ENCODE peak calls at places on chromosomes 4 and X, in eight cellular contexts. D is endodermal cell; P is WERI-Rb-1; J is HFF-Myc; C is CD4-positive, alpha-beta T cell; Q is astrocyte of the spinal cord; R is lung; F is Calu3. K is an unnamed sample.

GRCh38 chr4:72468904-72469502 is 100.0 kb downstream of the ADAMTS3 start:
- DNase-seq in D (no peak), P (no peak), R (no peak), Q (peak), F (no peak), J (no peak), C (no peak), K (peak)

GRCh38 chr4:135408109-135408508 is 1206.5 kb upstream of the PABPC4L start:
- DNase-seq in C (no peak), D (no peak), P (no peak), J (no peak), F (no peak), Q (no peak), R (no peak), K (no peak)

GRCh38 chr4:143230683-143231082 is 46.0 kb downstream of the USP38 start:
- DNase-seq in C (no peak), D (no peak), F (no peak), P (no peak), Q (no peak), R (no peak), J (no peak), K (no peak)

GRCh38 chr4:79823148-79823763 is 249.8 kb downstream of the ANTXR2 start:
- DNase-seq in C (no peak), J (no peak), D (no peak), Q (peak), P (no peak), F (no peak), R (no peak), K (peak)

GRCh38 chr4:75655562-75655961 is 17.6 kb downstream of the G3BP2 start:
- DNase-seq in F (no peak), Q (no peak), J (no peak), C (no peak), P (no peak), R (no peak), D (no peak), K (no peak)

GRCh38 chr4:127959794-127960193 is 5.2 kb downstream of the MFSD8 start:
- DNase-seq in Q (no peak), R (no peak), F (no peak), D (no peak), J (no peak), C (no peak), P (no peak), K (no peak)

GRCh38 chr4:1115528-1116293 is 2.3 kb upstream of the RNF212 start:
- DNase-seq in F (no peak), R (no peak), P (no peak), D (no peak), C (no peak), Q (no peak), J (no peak), K (peak)

GRCh38 chr4:73777612-73778011 is 37.2 kb downstream of the CXCL8 start:
- DNase-seq in J (no peak), R (no peak), C (no peak), D (no peak), P (no peak), Q (peak), F (no peak), K (peak)

GRCh38 chrX:132218100-132218807 is 993 bp downstream of the RAP2C start:
- DNase-seq in D (peak), R (peak), F (peak), C (peak), P (peak), Q (peak), J (peak), K (peak)

GRCh38 chrX:44012484-44013096 is 39.4 kb upstream of the NDP start:
- DNase-seq in D (no peak), F (peak), J (no peak), R (peak), Q (peak), P (no peak), C (peak), K (peak)

GRCh38 chr4:11722218-11722617 is 293.5 kb upstream of the HS3ST1 start:
- DNase-seq in J (no peak), Q (no peak), D (no peak), R (no peak), C (no peak), F (no peak), P (no peak), K (no peak)

GRCh38 chr4:103032575-103032974 is 13.1 kb upstream of the SLC9B1 start:
- DNase-seq in F (peak), P (peak), D (peak), R (no peak), Q (peak), C (no peak), J (no peak), K (peak)

GRCh38 chr4:85407546-85407945 is 67.4 kb upstream of the ARHGAP24 start:
- DNase-seq in F (no peak), Q (peak), P (no peak), D (no peak), J (no peak), C (no peak), R (no peak), K (no peak)

GRCh38 chrX:46549914-46550313 is 4.7 kb upstream of the ZNF674 start:
- DNase-seq in P (no peak), R (no peak), J (no peak), D (no peak), Q (no peak), F (no peak), C (no peak), K (no peak)

GRCh38 chr4:115228851-115229250 is 115.4 kb upstream of the NDST4 start:
- DNase-seq in C (no peak), R (no peak), D (no peak), P (no peak), J (no peak), Q (no peak), F (no peak), K (no peak)

GRCh38 chr4:22884157-22884556 is 191.4 kb downstream of the GBA3 start:
- DNase-seq in Q (no peak), P (no peak), J (no peak), D (no peak), F (no peak), R (no peak), C (no peak), K (no peak)

GRCh38 chr4:123661080-123661737 is 264.6 kb downstream of the SPRY1 start:
- DNase-seq in D (no peak), J (no peak), P (no peak), C (no peak), F (no peak), R (no peak), Q (peak), K (peak)

GRCh38 chr4:107050525-107051135 is 14.5 kb upstream of the DKK2 start:
- DNase-seq in P (no peak), F (no peak), C (no peak), D (no peak), J (no peak), R (no peak), Q (no peak), K (peak)

GRCh38 chr4:153483432-153484418 is 17.6 kb downstream of the TMEM131L start:
- DNase-seq in Q (no peak), P (no peak), C (no peak), D (no peak), F (no peak), R (no peak), J (no peak), K (no peak)

GRCh38 chrX:48540015-48540350 is 469 bp downstream of the TBC1D25 start:
- DNase-seq in F (peak), C (peak), D (no peak), J (no peak), P (no peak), R (no peak), Q (peak), K (peak)

GRCh38 chrX:10158279-10158939 is 1.6 kb downstream of the CLCN4 start:
- DNase-seq in J (no peak), D (peak), R (no peak), P (peak), Q (no peak), C (no peak), F (peak), K (peak)

GRCh38 chr4:32884198-32884597 is 2164.0 kb downstream of the PCDH7 start:
- DNase-seq in Q (peak), F (no peak), R (no peak), J (no peak), D (no peak), P (no peak), C (no peak), K (peak)

GRCh38 chrX:41580423-41581064 is 108.2 kb upstream of the GPR34 start:
- DNase-seq in P (no peak), J (no peak), R (no peak), D (no peak), Q (no peak), C (no peak), F (no peak), K (no peak)

GRCh38 chr4:140626982-140627381 is 58.2 kb upstream of the UCP1 start:
- DNase-seq in R (no peak), J (no peak), D (no peak), C (no peak), F (no peak), Q (no peak), P (no peak), K (peak)
- TF ChIP-seq CTCF in R (no peak), J (no peak), D (no peak), C (no peak), F (no peak), Q (peak), P (no peak), K (no peak)

DNA sequence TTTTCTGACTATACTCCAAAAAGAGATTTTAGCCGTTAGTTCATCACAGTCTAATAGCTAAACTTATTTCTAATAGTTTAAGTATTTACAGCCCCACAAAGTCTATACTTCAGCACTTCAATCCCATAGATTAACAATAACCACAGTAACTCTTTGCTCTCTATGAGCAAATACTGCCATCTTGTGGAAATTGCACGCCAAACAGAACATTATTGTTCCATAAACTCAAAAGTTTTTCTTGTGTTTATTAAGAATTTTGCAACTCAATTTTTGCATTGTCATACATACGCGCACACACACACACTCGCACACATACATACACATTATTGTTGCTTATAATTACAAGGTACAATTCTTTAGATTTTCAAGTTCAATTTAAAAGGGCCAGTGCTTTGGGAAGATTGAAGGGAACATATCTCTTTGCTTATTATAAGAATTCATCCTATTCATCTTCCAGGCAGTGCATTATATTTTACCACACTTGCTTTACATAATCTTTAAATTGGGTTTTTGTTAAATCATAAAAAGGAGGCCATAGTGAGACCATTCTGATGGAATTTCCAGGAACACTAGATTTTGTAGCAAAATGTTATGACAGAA is 63.8 kb upstream of the ATOH1 start:
- DNase-seq in D (no peak), C (no peak), R (no peak), P (peak), J (peak), Q (peak), F (peak), K (peak)
- TF ChIP-seq CTCF in D (peak), C (no peak), R (peak), P (peak), J (peak), Q (peak), F (no peak), K (peak)

DNA sequence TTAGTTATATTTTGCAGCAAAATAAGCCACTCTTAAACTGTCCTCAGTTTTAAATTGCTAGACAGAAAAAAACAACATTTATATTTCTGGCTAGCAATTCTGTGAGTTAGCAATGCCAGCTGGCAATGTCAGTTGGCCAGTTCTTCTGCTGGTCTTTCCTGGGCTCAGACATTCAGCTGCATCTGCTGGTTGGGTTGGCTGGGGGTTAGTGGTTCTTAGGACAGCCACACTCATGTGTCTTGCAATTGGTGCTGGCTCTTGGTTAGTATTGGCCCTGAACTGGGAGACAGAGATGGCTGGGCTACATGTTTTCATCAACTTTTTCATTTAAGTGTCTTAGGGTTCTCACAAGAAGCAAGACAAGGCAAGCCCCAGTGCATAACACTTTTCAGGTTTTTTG is 48.0 kb upstream of the PDLIM5 start:
- DNase-seq in Q (no peak), J (no peak), C (no peak), D (no peak), F (no peak), R (no peak), P (no peak), K (no peak)
- TF ChIP-seq CTCF in Q (no peak), J (no peak), C (no peak), D (no peak), F (no peak), R (no peak), P (no peak), K (no peak)

DNA sequence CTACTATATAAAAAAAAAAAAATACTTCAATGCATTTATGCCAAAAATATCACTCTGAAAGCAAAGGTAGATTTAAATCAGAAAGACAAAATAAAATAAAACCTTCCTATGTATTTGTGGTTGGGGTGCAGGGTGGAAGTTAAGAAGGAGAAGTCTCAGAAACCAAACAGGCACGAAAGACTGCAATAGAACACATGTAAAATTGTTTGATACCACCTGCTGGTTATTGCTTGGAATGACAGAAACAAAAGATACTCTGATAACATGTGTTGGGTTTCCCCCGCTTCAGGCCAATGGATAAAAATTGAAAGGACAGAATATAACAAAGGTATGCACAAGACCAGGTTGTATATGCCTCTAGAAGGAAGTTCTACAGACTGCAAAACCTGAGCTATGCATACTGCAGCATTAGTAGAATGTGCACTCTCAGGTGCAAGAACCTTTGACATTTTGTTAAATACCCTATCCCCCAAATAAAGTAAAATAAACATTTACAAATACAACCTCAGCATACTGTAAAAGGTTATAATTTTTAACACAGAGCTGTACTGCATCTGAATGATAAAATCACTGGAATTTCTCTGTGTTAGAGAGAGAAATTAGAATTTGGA is 118.8 kb downstream of the GABRA2 start:
- DNase-seq in D (no peak), P (peak), J (no peak), C (no peak), Q (peak), F (no peak), R (no peak), K (peak)
- TF ChIP-seq CTCF in D (peak), P (peak), J (no peak), C (no peak), Q (peak), F (no peak), R (no peak), K (peak)

GRCh38 chr4:20760053-20760452 is 59.8 kb downstream of the PACRGL start:
- DNase-seq in Q (no peak), J (no peak), F (no peak), P (no peak), R (no peak), C (no peak), D (peak), K (peak)
- TF ChIP-seq CTCF in Q (no peak), J (no peak), F (no peak), P (peak), R (no peak), C (no peak), D (peak), K (no peak)

GRCh38 chr4:182770259-182770968 is 146.8 kb downstream of the DCTD start:
- DNase-seq in P (no peak), J (no peak), C (no peak), F (no peak), D (peak), R (peak), Q (no peak), K (no peak)

GRCh38 chr4:182764642-182765041 is 152.5 kb downstream of the DCTD start:
- DNase-seq in P (no peak), J (no peak), F (no peak), D (no peak), C (no peak), R (no peak), Q (no peak), K (no peak)

GRCh38 chr4:182770969-182771330 is 146.2 kb downstream of the DCTD start:
- DNase-seq in C (no peak), P (no peak), F (no peak), Q (peak), J (no peak), R (no peak), D (peak), K (no peak)

GRCh38 chr4:182766851-182767250 is 150.3 kb downstream of the DCTD start:
- DNase-seq in F (no peak), R (no peak), J (no peak), D (no peak), P (no peak), Q (no peak), C (no peak), K (no peak)

GRCh38 chr4:182768821-182769220 is 148.4 kb downstream of the DCTD start:
- DNase-seq in F (no peak), D (no peak), J (no peak), C (no peak), Q (peak), P (no peak), R (no peak), K (no peak)
- TF ChIP-seq CTCF in F (no peak), D (no peak), J (no peak), C (no peak), Q (no peak), P (no peak), R (no peak), K (no peak)

K was measured in MCF 10A.